ENCODE peak calls at places on chromosomes 11 and 22, in seven cellular contexts. T is astrocyte of the spinal cord; L is kidney; O is epithelial cell of esophagus; Z is HFFc6; M is thoracic aorta; J is activated CD8-positive, alpha-beta T cell treated with anti-CD3 and anti-CD28 coated beads for 36 hours. S is an unnamed sample.

GRCh38 chr11:71342951-71343827 is 90.8 kb upstream of the SHANK2 start:
- DNase-seq in L (peak), M (no peak), Z (peak), O (peak), T (no peak), J (peak), S (peak)

GRCh38 chr11:94602430-94603372 is 35.5 kb downstream of the PIWIL4 start:
- DNase-seq in Z (peak), M (no peak), O (peak), L (no peak), J (no peak), T (peak), S (no peak)

GRCh38 chr11:79264284-79264683 is 176.5 kb downstream of the TENM4 start:
- DNase-seq in Z (no peak), L (no peak), T (no peak), M (no peak), J (no peak), O (no peak), S (no peak)

GRCh38 chr11:70140859-70141489 is 62.1 kb upstream of the FADD start:
- DNase-seq in Z (no peak), T (no peak), L (no peak), M (no peak), J (no peak), O (no peak), S (no peak)

GRCh38 chr22:37008365-37008764 is 10.9 kb downstream of the TST start:
- DNase-seq in M (no peak), L (peak), T (no peak), O (no peak), Z (no peak), J (no peak), S (no peak)

GRCh38 chr22:43094085-43094484 is 4.9 kb upstream of the TTLL1 start:
- DNase-seq in O (peak), J (no peak), L (no peak), T (no peak), M (no peak), Z (peak), S (peak)

GRCh38 chr11:30147293-30147692 is 83.5 kb upstream of the FSHB start:
- DNase-seq in J (no peak), L (no peak), T (no peak), M (no peak), O (no peak), Z (no peak), S (no peak)

GRCh38 chr22:46064236-46064965 is 85.9 kb upstream of the PPARA start:
- DNase-seq in T (no peak), L (peak), J (no peak), Z (no peak), O (no peak), M (no peak), S (peak)

GRCh38 chr11:49208006-49208721 is at the start of gene FOLH1:
- DNase-seq in O (peak), J (no peak), T (no peak), L (peak), Z (no peak), M (no peak), S (no peak)

GRCh38 chr11:34586655-34587281 is 34.1 kb upstream of the EHF start:
- DNase-seq in M (no peak), J (no peak), O (no peak), Z (no peak), T (no peak), L (no peak), S (no peak)

GRCh38 chr22:19523240-19524169 is 705 bp downstream of the CLDN5 start:
- DNase-seq in T (peak), M (no peak), J (peak), L (no peak), O (peak), Z (no peak), S (no peak)

GRCh38 chr22:37275622-37276021 is 6.7 kb upstream of the CYTH4 start:
- DNase-seq in M (no peak), L (no peak), T (no peak), J (peak), O (no peak), Z (no peak), S (no peak)

GRCh38 chr22:19291580-19292261 is at the start of gene CLTCL1:
- DNase-seq in T (peak), J (peak), O (peak), L (peak), M (no peak), Z (peak), S (peak)

GRCh38 chr11:129639300-129639699 is 176.3 kb upstream of the TMEM45B start:
- DNase-seq in J (peak), T (peak), Z (peak), O (peak), M (no peak), L (no peak), S (peak)

GRCh38 chr22:36977401-36977861 is 41.8 kb downstream of the TST start:
- DNase-seq in J (peak), M (no peak), O (no peak), L (peak), T (peak), Z (peak), S (no peak)

GRCh38 chr22:44357296-44357961 is 44.7 kb upstream of the SHISAL1 start:
- DNase-seq in M (no peak), Z (no peak), J (no peak), O (no peak), L (no peak), T (no peak), S (no peak)

GRCh38 chr22:46803031-46803880 is 40.8 kb downstream of the TBC1D22A start:
- DNase-seq in T (no peak), Z (no peak), L (peak), O (peak), J (peak), M (no peak), S (peak)

GRCh38 chr11:100964400-100964799 is 165.2 kb downstream of the PGR start:
- DNase-seq in Z (no peak), M (no peak), T (peak), J (no peak), L (no peak), O (no peak), S (no peak)

GRCh38 chr11:117520201-117520600 is 192.5 kb downstream of the CEP164 start:
- DNase-seq in L (no peak), Z (peak), J (no peak), T (no peak), O (no peak), M (no peak), S (peak)

GRCh38 chr11:71302911-71303310 is 50.5 kb upstream of the SHANK2 start:
- DNase-seq in J (no peak), T (no peak), O (no peak), Z (no peak), L (no peak), M (no peak), S (no peak)

GRCh38 chr11:5129457-5129877 is 8.7 kb downstream of the OR52A5 start:
- DNase-seq in T (no peak), L (no peak), O (peak), J (no peak), Z (peak), M (no peak), S (no peak)

GRCh38 chr11:70901951-70902521 is 350.3 kb downstream of the SHANK2 start:
- DNase-seq in T (no peak), M (no peak), L (peak), O (no peak), J (no peak), Z (no peak), S (no peak)

GRCh38 chr11:110527146-110527545 is 97.4 kb downstream of the FDX1 start:
- DNase-seq in M (no peak), T (peak), O (no peak), Z (peak), L (no peak), J (no peak), S (no peak)

GRCh38 chr22:46588279-46589140 is 31.7 kb upstream of the GRAMD4 start:
- DNase-seq in M (no peak), Z (no peak), O (no peak), J (no peak), T (no peak), L (peak), S (no peak)

GRCh38 chr11:122751298-122752070 is 86.8 kb upstream of the CRTAM start:
- DNase-seq in J (no peak), M (no peak), T (peak), Z (peak), L (no peak), O (peak), S (peak)

GRCh38 chr11:44698228-44698923 is 28.4 kb upstream of the TSPAN18 start:
- DNase-seq in L (no peak), M (no peak), T (no peak), J (no peak), O (no peak), Z (no peak), S (no peak)

GRCh38 chr11:8747173-8747572 is 64.6 kb downstream of the RPL27A start:
- DNase-seq in O (no peak), M (no peak), J (no peak), Z (no peak), L (no peak), T (no peak), S (no peak)

GRCh38 chr11:124746621-124747243 is 5.3 kb downstream of the VSIG2 start:
- DNase-seq in O (peak), J (peak), M (no peak), L (peak), Z (peak), T (peak), S (peak)

GRCh38 chr22:36702832-36703210 is 731 bp downstream of the CACNG2 start:
- DNase-seq in Z (no peak), M (no peak), T (no peak), O (no peak), L (no peak), J (no peak), S (no peak)

GRCh38 chr22:30253205-30253852 is 6.8 kb upstream of the LIF start:
- DNase-seq in L (peak), O (no peak), T (peak), Z (no peak), M (no peak), J (no peak), S (no peak)

GRCh38 chr11:67120881-67121710 is 2.0 kb downstream of the KDM2A start:
- DNase-seq in J (no peak), Z (peak), T (peak), L (no peak), O (peak), M (no peak), S (peak)

GRCh38 chr11:107669156-107669740 is 42.6 kb downstream of the SLN start:
- DNase-seq in O (no peak), T (peak), J (no peak), Z (no peak), M (no peak), L (no peak), S (no peak)

GRCh38 chr11:6855971-6856542 is 6.8 kb upstream of the OR10A2 start:
- DNase-seq in Z (peak), O (peak), T (peak), J (no peak), L (no peak), M (no peak), S (peak)

GRCh38 chr22:26949193-26949592 is 291.8 kb downstream of the MIAT start:
- DNase-seq in T (no peak), J (peak), Z (no peak), M (no peak), O (peak), L (no peak), S (peak)

GRCh38 chr22:22834204-22834603 is 53.4 kb upstream of the IGLL5 start:
- DNase-seq in O (no peak), J (no peak), Z (no peak), T (no peak), M (no peak), L (no peak), S (no peak)

DNA sequence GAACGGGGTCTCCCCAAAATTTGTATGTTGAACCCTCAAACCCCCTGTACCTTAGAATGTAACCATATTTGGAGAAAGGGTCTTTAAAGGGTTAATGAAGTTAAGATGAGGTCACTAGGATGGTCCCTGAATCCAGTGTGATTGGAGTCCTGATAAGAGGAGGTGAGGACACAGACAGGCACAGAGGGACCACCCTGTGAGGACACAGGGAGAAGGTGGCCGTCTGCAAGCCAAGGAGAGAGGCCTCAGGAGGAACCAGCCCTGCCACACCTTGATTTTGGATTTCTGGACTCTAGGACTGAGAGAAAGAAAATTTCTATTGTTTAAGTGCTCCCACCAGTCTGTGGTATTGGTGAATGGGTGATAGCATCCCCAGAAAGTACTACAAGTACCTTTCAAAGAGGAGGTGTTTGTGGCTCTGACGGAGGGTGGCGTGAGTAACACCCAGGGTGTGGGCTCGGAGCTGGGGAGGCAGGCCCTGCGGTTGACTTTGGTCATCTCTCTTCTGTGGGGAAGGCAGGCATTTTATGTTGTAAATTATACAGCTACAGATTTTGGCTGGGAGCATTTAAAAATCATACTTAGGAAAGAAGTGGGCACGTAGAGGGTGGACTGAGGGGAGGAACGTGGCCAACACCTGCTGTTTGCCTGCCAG is 13.8 kb downstream of the MRGPRF start:
- DNase-seq in M (no peak), O (no peak), J (no peak), T (no peak), L (peak), Z (no peak), S (no peak)
- TF ChIP-seq CTCF in M (no peak), O (no peak), J (no peak), T (no peak), L (no peak), Z (no peak), S (no peak)

DNA sequence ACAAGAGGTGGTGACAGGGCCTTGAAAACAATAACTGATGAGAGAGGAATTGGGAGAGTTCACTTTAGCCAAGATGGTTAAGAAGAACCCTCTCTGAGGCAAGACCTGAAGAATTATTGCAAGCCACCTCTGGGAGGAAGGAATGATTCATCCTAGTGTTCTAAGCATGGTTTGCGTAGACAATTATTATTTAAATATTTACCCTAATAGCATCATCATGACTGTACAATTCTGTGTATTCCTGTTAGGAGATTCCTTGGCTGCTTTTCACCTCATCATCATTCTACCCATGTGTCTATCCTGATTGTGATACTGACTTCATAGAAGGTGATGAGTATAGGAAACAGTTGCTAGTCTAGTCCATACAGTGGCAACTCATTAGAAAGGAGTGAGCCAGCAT is 264.4 kb downstream of the DDX10 start:
- DNase-seq in J (no peak), L (no peak), T (peak), Z (peak), O (peak), M (no peak), S (peak)
- TF ChIP-seq CTCF in J (no peak), L (no peak), T (no peak), Z (no peak), O (no peak), M (no peak), S (no peak)

GRCh38 chr11:119756169-119756568 is 27.2 kb upstream of the NECTIN1 start:
- DNase-seq in L (no peak), O (no peak), M (no peak), Z (no peak), J (no peak), T (no peak), S (no peak)

GRCh38 chr11:119754199-119754598 is 25.2 kb upstream of the NECTIN1 start:
- DNase-seq in L (no peak), O (no peak), Z (no peak), M (no peak), T (no peak), J (no peak), S (no peak)

GRCh38 chr11:119757378-119757777 is 28.4 kb upstream of the NECTIN1 start:
- DNase-seq in J (no peak), T (no peak), Z (no peak), L (no peak), M (no peak), O (no peak), S (no peak)

GRCh38 chr11:119754656-119755350 is 25.8 kb upstream of the NECTIN1 start:
- DNase-seq in O (no peak), L (no peak), Z (no peak), T (no peak), M (no peak), J (no peak), S (no peak)

DNA sequence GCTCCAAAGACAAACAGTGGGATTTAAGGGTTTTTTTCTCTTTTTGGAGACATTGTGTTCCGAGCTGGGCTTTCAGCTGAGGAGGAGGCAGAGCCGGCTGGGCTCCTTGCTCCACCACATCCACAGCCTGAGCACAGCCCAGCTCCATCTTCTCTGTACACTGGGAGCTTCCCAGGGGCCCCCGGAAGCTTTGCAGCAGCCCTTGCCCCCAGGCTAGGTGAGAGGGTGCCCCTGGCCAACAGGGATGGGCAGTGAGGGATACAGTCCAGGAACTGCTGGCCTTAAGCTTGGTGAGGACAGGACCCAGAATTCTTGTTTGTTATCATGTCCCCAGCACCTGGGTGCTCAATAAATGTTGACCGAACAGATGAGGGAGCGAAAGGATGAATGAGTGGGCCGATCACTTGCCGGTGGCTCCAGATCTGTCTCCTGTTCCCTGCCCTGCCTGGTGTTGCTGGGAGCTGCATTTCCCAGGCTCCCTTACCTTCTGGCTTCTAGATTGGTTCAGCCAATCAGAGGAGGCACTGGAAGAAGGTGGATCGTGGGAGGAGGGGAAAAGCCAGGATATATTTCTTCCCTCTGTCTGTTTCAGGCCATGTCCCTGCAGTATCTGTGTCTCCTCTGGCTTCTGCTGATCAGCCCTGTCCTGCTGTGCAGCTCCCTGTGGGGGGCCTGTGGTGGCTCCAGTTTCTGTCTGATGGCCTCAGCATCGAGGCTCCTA is 26.5 kb upstream of the NECTIN1 start:
- DNase-seq in T (no peak), L (no peak), J (no peak), O (no peak), Z (no peak), M (no peak), S (no peak)
- TF ChIP-seq CTCF in T (no peak), L (no peak), J (no peak), O (no peak), Z (no peak), M (no peak), S (no peak)

DNA sequence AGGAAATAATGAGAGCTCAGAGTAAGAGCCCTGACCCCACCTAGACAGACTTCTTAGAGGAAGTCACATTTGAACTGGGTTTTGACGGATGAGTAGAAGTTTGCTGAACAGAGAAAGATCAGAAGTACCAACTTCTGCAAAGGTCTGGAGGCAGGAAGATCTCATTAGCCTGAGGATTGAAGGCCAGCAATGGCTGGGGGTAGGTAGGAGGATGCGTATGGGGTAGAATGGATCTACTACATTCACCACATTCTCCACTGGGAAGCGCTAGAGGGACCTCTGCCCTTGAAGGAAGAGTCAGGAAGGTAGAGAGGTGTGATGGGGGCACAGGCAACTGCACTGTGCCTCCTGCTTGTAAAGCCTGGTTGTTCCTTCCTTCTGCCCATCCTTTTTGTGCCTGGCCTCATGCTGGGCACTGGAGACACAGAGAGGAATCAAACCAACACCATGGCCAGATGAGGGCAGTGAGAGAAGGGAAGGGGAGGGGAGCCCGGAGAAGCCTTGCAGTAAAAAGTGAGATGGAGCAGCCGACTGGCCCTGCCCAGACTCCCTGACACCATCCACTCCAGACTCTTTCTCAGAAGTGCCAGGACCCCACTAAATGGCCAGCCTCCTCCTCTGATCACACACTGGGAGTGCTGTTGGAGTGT is 4.9 kb downstream of the TPBGL start:
- DNase-seq in O (no peak), L (peak), J (no peak), T (no peak), M (no peak), Z (no peak), S (no peak)
- TF ChIP-seq CTCF in O (no peak), L (no peak), J (no peak), T (no peak), M (no peak), Z (peak), S (no peak)

GRCh38 chr22:41367039-41367679 is 14.6 kb upstream of the TEF start:
- DNase-seq in O (peak), L (peak), M (peak), T (peak), J (peak), Z (peak), S (peak)
- TF ChIP-seq CTCF in O (peak), L (peak), M (peak), T (peak), J (no peak), Z (peak), S (peak)

S was measured in MCF 10A.